ENCODE peak calls at places on chromosomes 4 and X, in five cellular contexts. One of them, this sample, is unnamed. For H3K9me3, the result is how much of the 10 kb centered on the place peaks cover.

GRCh38 chrX:29478336-29479069 is 736.9 kb upstream of the MAGEB2 start:
- DNase-seq in H1: peak
- DNase-seq in GM12878: peak
- DNase-seq in SK-N-SH: peak
- DNase-seq in HepG2: peak
- DNase-seq in this sample: no peak

GRCh38 chr4:11010624-11011023 is 326.1 kb upstream of the CLNK start:
- DNase-seq in H1: no peak
- DNase-seq in GM12878: no peak
- DNase-seq in SK-N-SH: no peak
- DNase-seq in HepG2: no peak
- DNase-seq in this sample: no peak

GRCh38 chr4:176319237-176319703 is 496 bp upstream of the SPCS3 start:
- DNase-seq in H1: no peak
- DNase-seq in GM12878: no peak
- DNase-seq in SK-N-SH: no peak
- DNase-seq in HepG2: no peak
- DNase-seq in this sample: no peak

GRCh38 chrX:10900585-10901289 is 210.4 kb upstream of the HCCS start:
- DNase-seq in H1: no peak
- DNase-seq in GM12878: no peak
- DNase-seq in SK-N-SH: no peak
- DNase-seq in HepG2: peak
- DNase-seq in this sample: no peak

GRCh38 chr4:101649790-101650450 is 140.6 kb upstream of the BANK1 start:
- DNase-seq in H1: no peak
- DNase-seq in GM12878: no peak
- DNase-seq in SK-N-SH: no peak
- DNase-seq in HepG2: no peak
- DNase-seq in this sample: no peak

GRCh38 chrX:136273986-136274385 is 22.8 kb upstream of the MAP7D3 start:
- DNase-seq in H1: no peak
- DNase-seq in GM12878: no peak
- DNase-seq in SK-N-SH: no peak
- DNase-seq in HepG2: no peak
- DNase-seq in this sample: no peak

GRCh38 chr4:53688186-53688790 is 97.0 kb upstream of the LNX1 start:
- DNase-seq in H1: no peak
- DNase-seq in GM12878: peak
- DNase-seq in SK-N-SH: peak
- DNase-seq in HepG2: no peak
- DNase-seq in this sample: no peak

GRCh38 chr4:118682928-118683327 is 2.3 kb upstream of the METTL14 start:
- DNase-seq in H1: no peak
- DNase-seq in GM12878: no peak
- DNase-seq in SK-N-SH: peak
- DNase-seq in HepG2: peak
- DNase-seq in this sample: no peak

GRCh38 chr4:145545538-145546224 is 64.0 kb downstream of the SMAD1 start:
- DNase-seq in H1: peak
- DNase-seq in GM12878: no peak
- DNase-seq in SK-N-SH: no peak
- DNase-seq in HepG2: no peak
- DNase-seq in this sample: peak

GRCh38 chr4:142572076-142572475 is 274.0 kb downstream of the INPP4B start:
- DNase-seq in H1: no peak
- DNase-seq in GM12878: no peak
- DNase-seq in SK-N-SH: no peak
- DNase-seq in HepG2: no peak
- DNase-seq in this sample: no peak

GRCh38 chrX:111284615-111285294 is 14.5 kb upstream of the CAPN6 start:
- DNase-seq in H1: no peak
- DNase-seq in GM12878: no peak
- DNase-seq in SK-N-SH: no peak
- DNase-seq in HepG2: peak
- DNase-seq in this sample: no peak

GRCh38 chrX:109624022-109624421 is 950 bp downstream of the KCNE5 start:
- DNase-seq in H1: no peak
- DNase-seq in GM12878: no peak
- DNase-seq in SK-N-SH: no peak
- DNase-seq in HepG2: no peak
- DNase-seq in this sample: no peak

GRCh38 chrX:129516402-129516801 is 6.9 kb downstream of the SMARCA1 start:
- DNase-seq in H1: no peak
- DNase-seq in GM12878: no peak
- DNase-seq in SK-N-SH: no peak
- DNase-seq in HepG2: no peak
- DNase-seq in this sample: no peak

GRCh38 chr4:187814737-187815465 is 180.7 kb upstream of the ZFP42 start:
- DNase-seq in H1: no peak
- DNase-seq in GM12878: no peak
- DNase-seq in SK-N-SH: no peak
- DNase-seq in HepG2: no peak
- DNase-seq in this sample: no peak

GRCh38 chr4:181684310-181684709 is 558.9 kb upstream of the TENM3 start:
- DNase-seq in H1: no peak
- DNase-seq in GM12878: no peak
- DNase-seq in SK-N-SH: no peak
- DNase-seq in HepG2: no peak
- DNase-seq in this sample: no peak

GRCh38 chr4:22515888-22516541 is at the start of gene ADGRA3:
- DNase-seq in H1: no peak
- DNase-seq in GM12878: no peak
- DNase-seq in SK-N-SH: peak
- DNase-seq in HepG2: peak
- DNase-seq in this sample: no peak

GRCh38 chr4:122285285-122285684 is 93.5 kb upstream of the ADAD1 start:
- DNase-seq in H1: no peak
- DNase-seq in GM12878: no peak
- DNase-seq in SK-N-SH: no peak
- DNase-seq in HepG2: no peak
- DNase-seq in this sample: no peak

GRCh38 chr4:88291003-88291402 is 6.6 kb upstream of the PPM1K start:
- DNase-seq in H1: no peak
- DNase-seq in GM12878: no peak
- DNase-seq in SK-N-SH: peak
- DNase-seq in HepG2: no peak
- DNase-seq in this sample: no peak

GRCh38 chr4:118743867-118744266 is 58.7 kb downstream of the METTL14 start:
- DNase-seq in H1: no peak
- DNase-seq in GM12878: no peak
- DNase-seq in SK-N-SH: no peak
- DNase-seq in HepG2: no peak
- DNase-seq in this sample: no peak

GRCh38 chr4:77820836-77821561 is 1.8 kb upstream of the CNOT6L start:
- DNase-seq in H1: no peak
- DNase-seq in GM12878: no peak
- DNase-seq in SK-N-SH: peak
- DNase-seq in HepG2: no peak
- DNase-seq in this sample: no peak

GRCh38 chrX:12446342-12447075 is 308.2 kb downstream of the FRMPD4 start:
- DNase-seq in H1: no peak
- DNase-seq in GM12878: no peak
- DNase-seq in SK-N-SH: no peak
- DNase-seq in HepG2: no peak
- DNase-seq in this sample: no peak

GRCh38 chr4:118032691-118033090 is 1.6 kb upstream of the NDST3 start:
- DNase-seq in H1: no peak
- DNase-seq in GM12878: no peak
- DNase-seq in SK-N-SH: peak
- DNase-seq in HepG2: no peak
- DNase-seq in this sample: no peak

GRCh38 chr4:176191974-176192373 is 3.4 kb downstream of the SPATA4 start:
- DNase-seq in H1: no peak
- DNase-seq in GM12878: no peak
- DNase-seq in SK-N-SH: peak
- DNase-seq in HepG2: no peak
- DNase-seq in this sample: peak

GRCh38 chr4:40731792-40732245 is 17.9 kb upstream of the NSUN7 start:
- DNase-seq in H1: no peak
- DNase-seq in GM12878: no peak
- DNase-seq in SK-N-SH: peak
- DNase-seq in HepG2: peak
- DNase-seq in this sample: no peak
- TF ChIP-seq SIN3A in H1: no peak
- TF ChIP-seq SIN3A in GM12878: no peak
- TF ChIP-seq SIN3A in SK-N-SH: no peak
- TF ChIP-seq SIN3A in HepG2: no peak
- TF ChIP-seq SIN3A in this sample: no peak

GRCh38 chrX:103584606-103585005 is 709 bp upstream of the TCEAL4 start:
- DNase-seq in H1: no peak
- DNase-seq in GM12878: no peak
- DNase-seq in SK-N-SH: peak
- DNase-seq in HepG2: no peak
- DNase-seq in this sample: no peak
- H3K4me3 ChIP-seq in H1: no peak
- H3K4me3 ChIP-seq in GM12878: no peak
- H3K4me3 ChIP-seq in SK-N-SH: peak
- H3K4me3 ChIP-seq in HepG2: no peak
- H3K4me3 ChIP-seq in this sample: peak

GRCh38 chr4:99863-100262 is 24.4 kb upstream of the ZNF718 start:
- DNase-seq in H1: no peak
- DNase-seq in GM12878: no peak
- DNase-seq in SK-N-SH: no peak
- DNase-seq in HepG2: no peak
- DNase-seq in this sample: no peak
- H3K9me3 ChIP-seq in H1: half or more
- H3K9me3 ChIP-seq in GM12878: under half
- H3K9me3 ChIP-seq in SK-N-SH: under half
- H3K9me3 ChIP-seq in HepG2: half or more
- H3K9me3 ChIP-seq in this sample: under half

DNA sequence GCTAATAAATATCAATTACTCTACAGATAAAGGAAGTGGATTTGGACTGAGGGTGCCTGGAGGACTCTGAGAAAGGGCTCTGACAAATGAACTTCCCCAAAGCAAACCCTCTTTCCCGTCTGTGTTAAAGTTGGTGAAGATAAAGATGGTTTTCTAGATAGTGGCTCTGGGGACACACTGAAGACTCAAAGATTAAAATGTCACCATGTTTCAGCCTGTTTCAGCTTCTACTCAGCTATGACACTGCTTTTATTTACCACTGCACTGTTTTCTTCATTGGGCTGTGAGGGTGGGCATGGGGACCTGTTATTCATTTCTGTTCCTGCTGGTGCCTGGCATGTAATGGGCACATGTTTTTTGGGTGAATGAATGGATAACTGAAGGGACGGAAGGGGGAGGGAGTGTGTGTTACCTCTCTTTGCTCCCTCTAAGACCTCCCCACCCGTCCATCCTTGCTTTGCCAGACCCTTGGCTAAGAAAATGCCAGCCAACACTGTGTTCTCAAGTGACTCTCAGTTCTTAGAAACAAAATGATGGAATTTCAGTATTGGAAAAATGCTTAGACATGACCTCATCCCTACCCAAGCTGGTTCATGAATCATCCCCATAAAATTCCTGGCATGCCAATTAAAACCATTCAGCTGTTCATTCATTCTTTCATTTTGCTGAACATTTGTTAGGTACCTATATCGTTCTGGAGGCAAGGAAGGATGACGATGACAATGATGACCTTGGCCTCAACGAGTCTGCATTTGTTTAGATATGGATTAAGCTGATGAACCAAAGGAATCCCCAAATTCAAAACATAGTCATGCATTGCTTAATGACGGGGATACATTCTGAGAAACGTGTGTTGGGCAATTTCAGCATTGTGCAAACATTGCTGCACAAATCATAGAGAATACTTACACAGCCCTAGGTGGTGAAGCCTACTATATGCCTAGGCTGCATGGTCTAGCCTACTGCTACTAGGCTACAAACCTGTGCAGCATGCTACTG is 13.4 kb upstream of the STK32B start:
- DNase-seq in H1: no peak
- DNase-seq in GM12878: no peak
- DNase-seq in SK-N-SH: no peak
- DNase-seq in HepG2: peak
- DNase-seq in this sample: peak
- TF ChIP-seq SIN3A in H1: no peak
- TF ChIP-seq SIN3A in GM12878: no peak
- TF ChIP-seq SIN3A in SK-N-SH: no peak
- TF ChIP-seq SIN3A in HepG2: no peak
- TF ChIP-seq SIN3A in this sample: no peak

DNA sequence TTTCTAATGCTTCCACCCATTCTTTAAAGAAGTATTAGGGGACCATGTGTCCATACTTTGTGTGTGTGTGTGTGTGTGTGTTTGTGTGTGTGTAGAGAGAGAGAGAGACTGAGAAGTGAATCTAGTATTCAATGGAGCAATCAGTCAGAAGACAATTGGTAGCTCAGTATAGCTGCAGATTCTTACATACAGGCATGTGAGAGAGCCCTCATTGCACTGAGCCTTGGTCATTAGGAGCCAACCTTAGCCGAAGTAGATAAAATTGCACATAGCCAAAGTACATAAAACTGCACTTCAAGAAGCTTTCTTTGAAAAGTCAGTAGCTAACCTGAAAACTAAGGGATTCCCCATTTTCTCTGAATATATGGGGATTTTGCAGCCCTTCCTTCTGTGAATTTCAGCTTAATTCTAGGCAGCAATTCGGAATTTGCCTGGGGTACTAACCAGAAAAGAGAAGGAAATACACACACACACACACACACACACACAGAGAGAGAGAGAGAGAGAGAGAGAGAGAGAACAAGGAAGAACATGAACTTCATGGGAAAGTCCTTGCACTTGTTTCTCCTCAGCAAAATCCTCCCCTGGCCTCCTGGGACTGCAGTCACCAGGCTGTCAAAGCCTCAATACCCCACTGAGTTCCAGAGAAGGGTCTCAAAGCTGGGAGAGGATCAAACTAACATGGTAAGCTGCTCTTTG is 1.7 kb upstream of the PRDM8 start:
- DNase-seq in H1: no peak
- DNase-seq in GM12878: no peak
- DNase-seq in SK-N-SH: no peak
- DNase-seq in HepG2: no peak
- DNase-seq in this sample: no peak
- H3K4me3 ChIP-seq in H1: no peak
- H3K4me3 ChIP-seq in GM12878: no peak
- H3K4me3 ChIP-seq in SK-N-SH: no peak
- H3K4me3 ChIP-seq in HepG2: no peak
- H3K4me3 ChIP-seq in this sample: no peak

GRCh38 chrX:66698273-66699204 is 59.7 kb upstream of the EDA2R start:
- DNase-seq in H1: no peak
- DNase-seq in GM12878: no peak
- DNase-seq in SK-N-SH: no peak
- DNase-seq in HepG2: no peak
- DNase-seq in this sample: no peak
- H3K9me3 ChIP-seq in H1: under half
- H3K9me3 ChIP-seq in GM12878: under half
- H3K9me3 ChIP-seq in SK-N-SH: under half
- H3K9me3 ChIP-seq in HepG2: under half
- H3K9me3 ChIP-seq in this sample: under half